ENCODE peak calls at places on chromosomes 2 and 18, in seven cellular contexts. V is WTC11, L is progenitor cell of endocrine pancreas, W is neural crest cell, M is AG09319, N is kidney, U is H9. P is an unnamed sample.

GRCh38 chr2:195763866-195764265 is 106.8 kb downstream of the SLC39A10 start:
- DNase-seq in V (no peak), L (no peak), W (no peak), M (no peak), N (no peak), U (no peak), P (no peak)

GRCh38 chr2:40957508-40957907 is 505.6 kb upstream of the SLC8A1 start:
- DNase-seq in V (no peak), L (no peak), W (no peak), M (no peak), N (no peak), U (no peak), P (peak)

GRCh38 chr18:23872701-23873550 is 141.6 kb upstream of the TTC39C start:
- DNase-seq in V (no peak), L (no peak), W (no peak), M (no peak), N (peak), U (peak), P (no peak)

GRCh38 chr2:239537633-239538356 is 137.0 kb upstream of the HDAC4 start:
- DNase-seq in V (no peak), L (no peak), W (no peak), M (no peak), N (peak), U (no peak), P (no peak)

GRCh38 chr18:3212636-3213035 is 7.1 kb downstream of the MYOM1 start:
- DNase-seq in V (no peak), L (no peak), W (no peak), M (no peak), N (no peak), U (no peak), P (no peak)

GRCh38 chr2:2664989-2665833 is 334.1 kb upstream of the MYT1L start:
- DNase-seq in V (no peak), L (no peak), W (no peak), M (no peak), N (no peak), U (no peak), P (no peak)

GRCh38 chr2:100260712-100261620 is 61.3 kb downstream of the LONRF2 start:
- DNase-seq in V (peak), L (peak), W (peak), M (peak), N (no peak), U (peak), P (peak)

GRCh38 chr2:197869501-197870111 is 65.2 kb downstream of the PLCL1 start:
- DNase-seq in V (no peak), L (no peak), W (no peak), M (no peak), N (no peak), U (no peak), P (no peak)

GRCh38 chr18:36828157-36828629 is 609 bp downstream of the TPGS2 start:
- DNase-seq in V (peak), L (peak), W (peak), M (no peak), N (peak), U (peak), P (no peak)

GRCh38 chr18:596288-596881 is 403 bp upstream of the CLUL1 start:
- DNase-seq in V (peak), L (peak), W (peak), M (no peak), N (peak), U (peak), P (no peak)

GRCh38 chr2:130957920-130958319 is 121.2 kb downstream of the ARHGEF4 start:
- DNase-seq in V (no peak), L (no peak), W (no peak), M (no peak), N (no peak), U (no peak), P (no peak)

GRCh38 chr2:6826081-6826913 is 39.4 kb downstream of the CMPK2 start:
- DNase-seq in V (peak), L (no peak), W (no peak), M (no peak), N (no peak), U (no peak), P (peak)

GRCh38 chr2:20962939-20963543 is 80.8 kb downstream of the APOB start:
- DNase-seq in V (peak), L (peak), W (peak), M (peak), N (no peak), U (peak), P (peak)

GRCh38 chr18:78402966-78403365 is 576.7 kb upstream of the SALL3 start:
- DNase-seq in V (no peak), L (no peak), W (no peak), M (no peak), N (no peak), U (no peak), P (no peak)

GRCh38 chr2:11680181-11680900 is 10.3 kb upstream of the NTSR2 start:
- DNase-seq in V (no peak), L (no peak), W (no peak), M (no peak), N (no peak), U (no peak), P (no peak)

GRCh38 chr2:67917332-67918054 is 145.3 kb downstream of the C1D start:
- DNase-seq in V (no peak), L (no peak), W (no peak), M (peak), N (no peak), U (no peak), P (no peak)

GRCh38 chr2:36869606-36870005 is 96.7 kb downstream of the STRN start:
- DNase-seq in V (no peak), L (no peak), W (no peak), M (no peak), N (no peak), U (no peak), P (no peak)

GRCh38 chr2:85748948-85749875 is 4.6 kb upstream of the ATOH8 start:
- DNase-seq in V (no peak), L (no peak), W (no peak), M (no peak), N (peak), U (no peak), P (no peak)

GRCh38 chr2:25372405-25373268 is 30.9 kb upstream of the DNMT3A start:
- DNase-seq in V (no peak), L (no peak), W (no peak), M (no peak), N (no peak), U (peak), P (no peak)

GRCh38 chr2:119468154-119468955 is 36.7 kb downstream of the TMEM37 start:
- DNase-seq in V (no peak), L (no peak), W (no peak), M (no peak), N (no peak), U (no peak), P (no peak)

GRCh38 chr2:212961255-212961654 is 190.2 kb downstream of the IKZF2 start:
- DNase-seq in V (no peak), L (no peak), W (no peak), M (no peak), N (no peak), U (no peak), P (no peak)

GRCh38 chr2:51510298-51510697 is 478.4 kb upstream of the NRXN1 start:
- DNase-seq in V (no peak), L (no peak), W (no peak), M (no peak), N (no peak), U (no peak), P (no peak)

GRCh38 chr2:160257015-160257741 is 57.1 kb upstream of the ITGB6 start:
- DNase-seq in V (no peak), L (no peak), W (no peak), M (no peak), N (no peak), U (no peak), P (no peak)

GRCh38 chr2:240727913-240728312 is 36.2 kb downstream of the AQP12A start:
- DNase-seq in V (no peak), L (no peak), W (no peak), M (no peak), N (no peak), U (no peak), P (no peak)

GRCh38 chr2:161604901-161605300 is 19.3 kb upstream of the SLC4A10 start:
- DNase-seq in V (no peak), L (no peak), W (no peak), M (no peak), N (no peak), U (no peak), P (no peak)

GRCh38 chr2:206158563-206159345 is 490 bp downstream of the NDUFS1 start:
- DNase-seq in V (no peak), L (peak), W (no peak), M (no peak), N (no peak), U (no peak), P (no peak)

GRCh38 chr2:199850250-199850717 is 708 bp downstream of the FTCDNL1 start:
- DNase-seq in V (no peak), L (no peak), W (no peak), M (no peak), N (no peak), U (no peak), P (no peak)

GRCh38 chr2:238489896-238490295 is 63.2 kb downstream of the ASB1 start:
- DNase-seq in V (no peak), L (no peak), W (no peak), M (no peak), N (no peak), U (no peak), P (no peak)

GRCh38 chr2:134336936-134337335 is 83.1 kb downstream of the MGAT5 start:
- DNase-seq in V (no peak), L (no peak), W (no peak), M (no peak), N (no peak), U (no peak), P (no peak)

GRCh38 chr2:85132834-85133637 is at the start of gene TCF7L1:
- DNase-seq in V (peak), L (peak), W (peak), M (peak), N (peak), U (peak), P (peak)

GRCh38 chr2:86174445-86174844 is 20.8 kb downstream of the IMMT start:
- DNase-seq in V (no peak), L (no peak), W (no peak), M (no peak), N (no peak), U (no peak), P (no peak)

GRCh38 chr18:12086249-12086648 is 7.4 kb upstream of the ANKRD62 start:
- DNase-seq in V (no peak), L (no peak), W (no peak), M (no peak), N (peak), U (no peak), P (no peak)

GRCh38 chr2:8149011-8149410 is 532.8 kb upstream of the ID2 start:
- DNase-seq in V (no peak), L (no peak), W (no peak), M (no peak), N (no peak), U (no peak), P (no peak)

GRCh38 chr2:27889774-27890145 is 427 bp downstream of the RBKS start:
- DNase-seq in V (no peak), L (no peak), W (no peak), M (no peak), N (no peak), U (peak), P (no peak)

GRCh38 chr2:69271831-69272257 is 115.2 kb downstream of the GFPT1 start:
- DNase-seq in V (no peak), L (no peak), W (no peak), M (peak), N (no peak), U (no peak), P (no peak)

GRCh38 chr2:239936838-239937581 is 88.1 kb downstream of the NDUFA10 start:
- DNase-seq in V (peak), L (no peak), W (no peak), M (no peak), N (peak), U (peak), P (no peak)

GRCh38 chr2:215624423-215624829 is 188.6 kb upstream of the FN1 start:
- DNase-seq in V (no peak), L (no peak), W (no peak), M (peak), N (no peak), U (no peak), P (no peak)

GRCh38 chr2:216013080-216013909 is at the start of gene MREG:
- DNase-seq in V (peak), L (peak), W (peak), M (peak), N (peak), U (peak), P (peak)

GRCh38 chr2:54665436-54665856 is 58.0 kb upstream of the EML6 start:
- DNase-seq in V (peak), L (no peak), W (peak), M (no peak), N (no peak), U (peak), P (peak)
- TF ChIP-seq CTCF in V (peak), L (peak), W (peak), M (peak), N (peak), U (peak), P (peak)

GRCh38 chr2:182667321-182667695 is 48.7 kb upstream of the DNAJC10 start:
- DNase-seq in V (no peak), L (no peak), W (no peak), M (no peak), N (no peak), U (no peak), P (no peak)
- TF ChIP-seq CTCF in V (no peak), L (no peak), W (peak), M (no peak), N (no peak), U (peak), P (peak)

DNA sequence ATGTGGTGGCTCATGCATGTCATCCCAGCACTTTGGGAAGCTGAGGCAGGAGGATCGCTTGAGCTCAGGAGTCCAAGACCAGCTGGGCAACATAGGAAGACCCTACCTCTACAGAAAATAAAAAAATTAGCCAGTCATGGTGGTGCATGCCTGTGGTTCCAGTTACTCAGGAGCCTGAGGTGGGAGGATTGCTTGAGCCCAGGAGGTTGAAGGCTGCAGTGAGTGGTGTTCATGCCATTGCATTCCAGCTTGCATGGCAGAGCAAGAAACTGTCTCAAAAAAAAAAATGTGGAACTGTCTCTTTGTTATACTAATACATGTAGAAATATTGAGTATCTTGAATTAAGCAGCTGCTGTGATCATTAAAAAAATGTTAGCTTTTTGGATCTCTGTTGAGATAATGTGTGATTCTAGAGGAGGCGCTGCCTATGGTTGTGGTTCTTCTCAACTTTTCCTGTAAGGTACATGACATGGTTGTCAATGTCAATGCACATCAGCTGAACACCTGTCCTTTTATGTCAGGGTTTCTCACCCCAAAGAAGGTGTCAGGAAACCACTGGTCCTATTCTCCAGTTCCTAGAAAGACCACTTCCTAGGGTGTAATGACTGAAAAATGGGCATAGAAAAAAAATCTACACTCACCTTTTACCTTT is 34.7 kb upstream of the IL1RL1 start:
- DNase-seq in V (no peak), L (no peak), W (no peak), M (no peak), N (no peak), U (no peak), P (no peak)
- TF ChIP-seq CTCF in V (no peak), L (no peak), W (no peak), M (no peak), N (no peak), U (no peak), P (no peak)

GRCh38 chr18:65721634-65722033 is 29.2 kb upstream of the CDH7 start:
- DNase-seq in V (no peak), L (no peak), W (no peak), M (no peak), N (no peak), U (no peak), P (no peak)

DNA sequence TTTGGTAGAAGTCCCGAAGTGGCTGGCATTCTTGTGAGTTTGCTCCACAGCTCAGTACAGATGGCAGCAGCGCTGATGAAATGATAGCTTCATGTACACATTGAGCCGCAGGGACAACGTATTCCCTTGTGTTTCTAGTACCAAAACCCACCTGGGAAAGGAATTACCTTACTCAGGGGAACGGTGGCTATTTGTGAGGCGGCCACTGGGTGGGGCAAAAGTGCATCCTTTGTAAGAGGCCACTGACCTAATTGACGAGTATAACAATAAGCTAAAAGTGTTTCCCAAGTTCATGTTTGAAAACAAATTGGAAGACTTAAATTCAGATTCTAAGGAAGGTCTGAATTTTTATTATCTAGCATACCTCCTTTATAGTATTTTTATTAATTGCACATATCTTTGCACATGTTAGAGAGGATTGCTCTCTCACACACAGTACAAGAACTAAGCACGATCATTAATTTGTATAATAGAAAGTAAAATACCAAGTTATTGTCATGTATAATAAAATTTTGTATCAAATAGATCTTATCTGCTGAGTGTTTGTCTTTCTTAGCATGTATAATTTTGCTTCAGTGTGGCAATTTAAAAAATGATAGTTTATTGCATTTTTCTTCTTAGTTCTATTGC is 25.3 kb upstream of the CDH7 start:
- DNase-seq in V (peak), L (peak), W (peak), M (no peak), N (no peak), U (peak), P (peak)
- TF ChIP-seq CTCF in V (peak), L (peak), W (peak), M (no peak), N (no peak), U (peak), P (peak)

P was measured in endothelial cell.